ENCODE peak calls at places on chromosomes 12 and 14, in five cellular contexts. K is psoas muscle, N is BE2C, X is right atrium auricular region, D is lower lobe of right lung. P is an unnamed sample.
A peak's percentile ranks its signal among the peaks of the same experiment; 100 is the strongest.

GRCh38 chr12:122753213-122753571 is 568 bp downstream of the DENR start:
- DNase-seq in N (no peak), D (no peak), X (no peak), K (no peak), P (no peak)

GRCh38 chr12:108806921-108807320 is 50.5 kb downstream of the SSH1 start:
- DNase-seq in K (no peak), D (no peak), N (no peak), X (no peak), P (no peak)

GRCh38 chr12:72432037-72432604 is 160.0 kb downstream of the TRHDE start:
- DNase-seq in K (no peak), N (no peak), D (no peak), X (no peak), P (no peak)

GRCh38 chr12:131619106-131619642 is 91.7 kb upstream of the SFSWAP start:
- DNase-seq in K (no peak), X (no peak), D (no peak), N (no peak), P (no peak)

GRCh38 chr14:29894030-29894429 is 33.6 kb downstream of the PRKD1 start:
- DNase-seq in X (no peak), K (no peak), N (no peak), D (no peak), P (no peak)

GRCh38 chr14:87952307-87953094 is 40.5 kb downstream of the GALC start:
- DNase-seq in K (no peak), X (no peak), D (no peak), N (no peak), P (no peak)

GRCh38 chr12:12645485-12645884 is 33.8 kb downstream of the CREBL2 start:
- DNase-seq in D (no peak), N (peak; percentile 17), X (no peak), K (no peak), P (no peak)

GRCh38 chr12:48750215-48750614 is 33.7 kb upstream of the CCNT1 start:
- DNase-seq in K (no peak), X (no peak), D (no peak), N (no peak), P (no peak)

GRCh38 chr14:103023881-103024473 is 33.4 kb downstream of the CDC42BPB start:
- DNase-seq in N (no peak), D (no peak), K (no peak), X (no peak), P (no peak)

GRCh38 chr12:89385965-89386537 is 33.8 kb upstream of the DUSP6 start:
- DNase-seq in X (no peak), D (no peak), K (no peak), N (no peak), P (no peak)

GRCh38 chr12:89382366-89382765 is 30.1 kb upstream of the DUSP6 start:
- DNase-seq in K (no peak), N (no peak), X (no peak), D (no peak), P (no peak)

GRCh38 chr12:89383235-89384049 is 31.1 kb upstream of the DUSP6 start:
- DNase-seq in X (no peak), K (no peak), D (no peak), N (no peak), P (no peak)

GRCh38 chr12:89384750-89385273 is 32.5 kb upstream of the DUSP6 start:
- DNase-seq in D (no peak), K (no peak), X (no peak), N (no peak), P (no peak)

DNA sequence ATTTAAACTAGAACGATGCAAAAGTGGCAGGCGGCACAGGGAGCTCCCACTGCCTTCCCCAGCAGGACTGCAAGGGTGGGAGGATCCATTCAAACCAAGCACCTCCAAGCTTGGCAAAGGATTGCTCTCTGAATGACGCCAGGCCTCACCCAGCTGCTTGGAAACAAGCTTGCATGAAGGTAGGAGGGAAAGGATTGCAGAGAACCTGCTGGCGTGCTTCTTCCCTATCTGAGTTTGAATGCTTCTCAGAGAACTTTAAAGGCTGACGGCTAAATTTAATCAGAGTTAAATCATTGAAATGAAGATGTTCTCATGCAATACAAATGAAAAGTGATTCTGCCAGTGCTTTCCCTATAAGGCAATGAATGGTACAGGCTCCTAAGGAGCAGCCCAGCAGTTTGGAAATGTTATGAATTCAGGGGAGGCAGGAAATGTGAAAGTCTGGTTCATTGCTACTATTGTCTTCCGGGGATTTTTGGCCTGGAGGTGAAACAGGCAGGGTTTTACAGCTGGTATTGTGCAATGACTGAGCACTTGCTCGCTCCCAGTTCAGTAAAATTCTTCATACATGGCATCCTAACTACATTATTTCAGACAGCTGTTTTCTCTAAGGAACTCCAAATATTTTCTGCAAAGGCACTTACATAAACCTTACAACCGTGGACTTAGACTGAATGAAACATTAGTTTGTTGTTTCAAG is 31.9 kb upstream of the DUSP6 start:
- DNase-seq in K (no peak), X (no peak), D (peak; percentile 56), N (peak; percentile 8), P (no peak)
- H3K4me3 ChIP-seq in K (no peak overlapping the region), X (no peak overlapping the region), D (no peak overlapping the region), N (no peak overlapping the region), P (no peak overlapping the region)

DNA sequence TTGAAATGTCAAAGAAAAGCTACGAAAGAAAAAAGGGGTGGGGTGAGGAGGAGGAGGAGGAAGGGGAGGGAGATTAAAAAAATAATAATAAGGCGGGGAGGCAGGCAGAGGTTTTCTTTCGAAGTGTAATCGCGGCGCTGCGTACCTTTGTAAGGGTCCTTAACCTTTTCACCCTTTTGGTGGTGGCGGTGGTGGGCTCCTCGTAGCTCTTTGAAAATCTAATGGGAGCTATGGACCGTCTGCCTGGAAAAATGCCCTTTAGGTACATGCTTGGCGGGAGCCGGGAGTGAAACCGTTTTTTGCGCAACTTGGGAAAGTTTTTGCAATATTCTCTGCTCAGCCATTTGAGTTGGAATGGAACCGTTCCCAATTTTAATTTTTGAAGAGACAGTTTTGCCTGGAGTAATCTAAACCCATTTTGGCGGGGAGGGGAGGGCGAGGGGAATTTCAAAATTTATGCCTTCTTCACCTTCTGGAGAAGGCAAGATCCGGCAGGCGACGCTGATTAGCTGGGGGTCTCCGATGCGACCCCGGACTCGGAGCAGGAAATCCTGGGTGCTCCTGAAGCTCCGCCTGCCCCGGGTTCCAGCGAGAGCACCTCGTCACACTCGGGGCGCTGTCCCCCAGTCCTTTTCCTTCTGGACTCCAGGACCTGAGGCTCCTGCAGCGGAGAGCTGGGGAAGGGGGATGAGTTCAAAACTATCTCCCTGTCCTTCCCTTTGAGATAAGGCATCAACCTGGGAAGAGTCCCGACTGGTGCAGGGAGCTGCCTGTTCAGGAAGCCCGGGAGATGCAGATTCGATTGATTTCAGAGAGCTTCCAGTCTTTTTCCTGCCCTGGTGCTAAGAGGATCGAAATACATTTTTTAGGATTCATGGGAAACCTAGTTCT is 74.6 kb upstream of the TBX5 start:
- DNase-seq in X (no peak), D (no peak), K (no peak), N (no peak), P (no peak)
- H3K27me3 ChIP-seq in X (no peaks in the 10 kb centered on the region), D (peaks cover 70% of the 10 kb centered on the region), K (peaks cover 10% of the 10 kb centered on the region), N (peaks cover 71% of the 10 kb centered on the region), P (peaks cover 34% of the 10 kb centered on the region)

DNA sequence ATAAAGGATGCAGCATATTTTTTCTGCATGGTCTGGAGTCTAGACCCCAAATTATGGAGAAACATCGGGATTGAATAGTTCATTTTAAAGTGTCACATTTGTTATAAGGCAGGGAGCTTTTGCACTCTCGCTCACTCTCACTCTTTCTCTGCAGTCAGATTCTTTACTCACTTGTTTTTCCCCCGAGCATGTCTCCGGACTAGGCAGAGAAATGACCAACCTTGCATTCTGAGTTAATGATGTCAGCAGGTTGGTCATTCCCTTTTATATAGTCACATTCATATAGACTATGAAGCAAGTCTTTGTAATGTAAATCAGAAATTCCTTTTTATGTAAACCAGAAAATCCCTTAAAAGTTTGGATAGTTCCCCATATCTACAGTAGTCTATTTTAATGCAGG is 4.1 kb downstream of the C12orf75 start:
- DNase-seq in X (no peak), N (no peak), D (no peak), K (no peak), P (no peak)
- H3K4me1 ChIP-seq in X (peaks cover 14% of the 10 kb centered on the region), N (no peaks in the 10 kb centered on the region), D (peaks cover 10% of the 10 kb centered on the region), K (peaks cover 12% of the 10 kb centered on the region), P (peaks cover 4% of the 10 kb centered on the region)

GRCh38 chr12:53982616-53983579 is 2.0 kb upstream of the HOXC10 start:
- DNase-seq in X (no peak), D (no peak), K (no peak), N (no peak), P (no peak)
- H3K4me3 ChIP-seq in X (no peak overlapping the region), D (no peak overlapping the region), K (peak overlapping the region; percentile 79), N (no peak overlapping the region), P (no peak overlapping the region)

GRCh38 chr12:114481200-114481535 is 75.2 kb upstream of the TBX5 start:
- DNase-seq in D (no peak), N (no peak), K (no peak), X (no peak), P (no peak)
- H3K27me3 ChIP-seq in D (peaks cover 66% of the 10 kb centered on the region), N (peaks cover 66% of the 10 kb centered on the region), K (peaks cover 7% of the 10 kb centered on the region), X (no peaks in the 10 kb centered on the region), P (peaks cover 34% of the 10 kb centered on the region)

DNA sequence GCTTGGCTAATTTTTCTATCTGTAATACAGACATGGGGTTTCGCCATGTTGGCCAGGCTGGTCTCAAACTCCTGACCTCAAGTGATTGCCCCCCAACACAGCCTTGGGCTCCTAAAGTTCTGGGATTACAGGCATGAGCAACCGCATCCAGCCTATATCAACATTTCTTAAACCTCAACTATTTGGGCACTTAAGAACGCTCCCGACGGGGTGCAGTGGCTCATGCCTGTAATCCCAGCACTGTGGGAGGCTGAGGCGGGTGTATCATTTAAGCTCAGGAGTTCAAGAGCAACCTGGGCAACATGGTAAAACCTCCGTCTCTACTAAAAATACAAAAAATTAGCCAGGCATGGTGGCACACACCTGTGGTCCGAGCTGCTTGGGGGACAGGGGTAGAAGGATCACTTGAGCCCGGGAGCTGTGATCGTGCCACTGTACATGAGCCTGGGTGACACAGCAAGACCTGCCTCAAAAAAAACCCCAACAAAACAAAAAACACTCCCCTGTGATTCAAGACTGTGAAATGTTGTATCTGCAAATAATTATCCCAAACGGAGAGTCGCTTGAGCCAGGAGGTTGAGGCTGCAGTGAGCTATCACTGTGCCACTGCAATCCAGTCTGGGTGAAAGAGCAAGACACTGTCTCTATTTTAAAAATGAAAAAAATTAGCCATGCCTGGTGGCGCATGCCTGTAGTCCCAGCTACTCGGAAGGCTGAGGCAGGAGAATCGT is 21.5 kb downstream of the PPTC7 start:
- DNase-seq in X (no peak), D (no peak), K (no peak), N (no peak), P (no peak)
- H3K4me1 ChIP-seq in X (peaks cover 74% of the 10 kb centered on the region), D (peaks cover 61% of the 10 kb centered on the region), K (peaks cover 75% of the 10 kb centered on the region), N (peaks cover 6% of the 10 kb centered on the region), P (peaks cover 34% of the 10 kb centered on the region)

GRCh38 chr12:50566066-50566465 is 61.3 kb downstream of the DIP2B start:
- DNase-seq in D (no peak), K (no peak), X (no peak), N (no peak), P (no peak)

GRCh38 chr12:50563434-50563787 is 58.6 kb downstream of the DIP2B start:
- DNase-seq in N (no peak), D (no peak), K (no peak), X (no peak), P (no peak)

GRCh38 chr12:50562485-50563433 is 58.0 kb downstream of the DIP2B start:
- DNase-seq in K (no peak), N (no peak), D (no peak), X (no peak), P (no peak)

GRCh38 chr12:50564948-50565297 is 60.1 kb downstream of the DIP2B start:
- DNase-seq in X (no peak), D (no peak), N (no peak), K (no peak), P (no peak)

GRCh38 chr12:50564240-50564947 is 59.6 kb downstream of the DIP2B start:
- DNase-seq in N (no peak), D (no peak), K (no peak), X (no peak), P (no peak)
- H3K4me3 ChIP-seq in N (no peak overlapping the region), D (no peak overlapping the region), K (no peak overlapping the region), X (no peak overlapping the region), P (no peak overlapping the region)

GRCh38 chr14:36512585-36513003 is 7.4 kb downstream of the NKX2-1 start:
- DNase-seq in N (no peak), D (no peak), X (no peak), K (no peak), P (no peak)
- H3K27me3 ChIP-seq in N (peaks cover 95% of the 10 kb centered on the region), D (peaks cover 90% of the 10 kb centered on the region), X (peaks cover 24% of the 10 kb centered on the region), K (no peaks in the 10 kb centered on the region), P (peaks cover 96% of the 10 kb centered on the region)